ENCODE peak calls at places on chromosome 5, in nine cellular contexts. L is mucosa of gallbladder; N is NCI-H1417; W is iris pigment epithelial cell; Z is nephron progenitor cell; K is H7; Y is stimulated activated effector memory CD8-positive, alpha-beta T cell treated with anti-CD3 and anti-CD28 coated beads, Interleukin-12 subunit alpha, Interleukin-12 subunit beta, amount 100 ng/mL, for 72 hours; G is endothelial cell; S is breast epithelium. E is an unnamed sample.
A peak's percentile ranks its signal among the peaks of the same experiment; 100 is the strongest.

GRCh38 chr5:148920646-148921288 is 94.4 kb downstream of the ADRB2 start:
- DNase-seq in L (no peak), N (no peak), W (no peak), Z (no peak), K (no peak), Y (no peak), G (no peak), S (no peak), E (no peak)

GRCh38 chr5:141850786-141851185 is 27.4 kb downstream of the PCDH1 start:
- DNase-seq in L (no peak), N (no peak), W (no peak), Z (no peak), K (peak; percentile 80), Y (no peak), G (no peak), S (no peak), E (no peak)

GRCh38 chr5:61817472-61818326 is 485.6 kb downstream of the ZSWIM6 start:
- DNase-seq in L (peak; percentile 56), N (peak; percentile 1), W (peak; percentile 54), Z (peak; percentile 46), K (peak; percentile 43), Y (no peak), G (peak; percentile 52), S (no peak), E (no peak)

GRCh38 chr5:51279983-51280382 is 103.3 kb upstream of the ISL1 start:
- DNase-seq in L (no peak), N (peak; percentile 24), W (no peak), Z (no peak), K (no peak), Y (no peak), G (no peak), S (no peak), E (no peak)

GRCh38 chr5:126589536-126590297 is 5.3 kb downstream of the ALDH7A1 start:
- DNase-seq in L (no peak), N (no peak), W (no peak), Z (no peak), K (no peak), Y (no peak), G (no peak), S (no peak), E (no peak)

GRCh38 chr5:100691545-100691944 is 156.4 kb downstream of the FAM174A start:
- DNase-seq in L (no peak), N (no peak), W (peak; percentile 83), Z (no peak), K (no peak), Y (no peak), G (no peak), S (no peak), E (no peak)

GRCh38 chr5:177508217-177508611 is 1.4 kb downstream of the DOK3 start:
- DNase-seq in L (no peak), N (no peak), W (no peak), Z (no peak), K (no peak), Y (no peak), G (no peak), S (no peak), E (no peak)

GRCh38 chr5:91469517-91470165 is 86.5 kb upstream of the ARRDC3 start:
- DNase-seq in L (peak; percentile 16), N (no peak), W (peak; percentile 12), Z (no peak), K (no peak), Y (no peak), G (no peak), S (no peak), E (no peak)

GRCh38 chr5:131899686-131900085 is 45.8 kb downstream of the MEIKIN start:
- DNase-seq in L (no peak), N (no peak), W (peak; percentile 17), Z (no peak), K (no peak), Y (no peak), G (no peak), S (no peak), E (no peak)

GRCh38 chr5:7876867-7877266 is 7.9 kb downstream of the MTRR start:
- DNase-seq in L (no peak), N (no peak), W (peak; percentile 64), Z (no peak), K (no peak), Y (no peak), G (no peak), S (no peak), E (no peak)

GRCh38 chr5:133110709-133111108 is 58.9 kb downstream of the HSPA4 start:
- DNase-seq in L (no peak), N (no peak), W (no peak), Z (no peak), K (no peak), Y (peak; percentile 46), G (no peak), S (no peak), E (no peak)

GRCh38 chr5:107134931-107135330 is 535.8 kb downstream of the EFNA5 start:
- DNase-seq in L (no peak), N (no peak), W (peak; percentile 21), Z (no peak), K (no peak), Y (no peak), G (no peak), S (no peak), E (no peak)

GRCh38 chr5:133287500-133287899 is 235.7 kb downstream of the HSPA4 start:
- DNase-seq in L (no peak), N (peak; percentile 8), W (peak; percentile 46), Z (peak; percentile 62), K (peak; percentile 80), Y (no peak), G (peak; percentile 60), S (no peak), E (peak; percentile 52)

GRCh38 chr5:141383345-141383744 is 803 bp downstream of the PCDHGA7 start:
- DNase-seq in L (no peak), N (no peak), W (no peak), Z (no peak), K (peak; percentile 28), Y (no peak), G (no peak), S (no peak), E (no peak)

GRCh38 chr5:96335873-96336272 is 97.2 kb downstream of the PCSK1 start:
- DNase-seq in L (no peak), N (no peak), W (peak; percentile 60), Z (no peak), K (no peak), Y (no peak), G (no peak), S (no peak), E (no peak)

GRCh38 chr5:763397-763796 is 21.1 kb downstream of the ZDHHC11B start:
- DNase-seq in L (no peak), N (no peak), W (no peak), Z (no peak), K (peak; percentile 42), Y (peak; percentile 15), G (no peak), S (no peak), E (no peak)

GRCh38 chr5:93252165-93252564 is 328.9 kb downstream of the NR2F1-AS1 start:
- DNase-seq in L (no peak), N (no peak), W (peak; percentile 20), Z (no peak), K (no peak), Y (no peak), G (no peak), S (no peak), E (no peak)

GRCh38 chr5:78162253-78162862 is 132.1 kb downstream of the AP3B1 start:
- DNase-seq in L (no peak), N (peak; percentile 31), W (peak; percentile 34), Z (peak; percentile 8), K (peak; percentile 14), Y (no peak), G (peak; percentile 31), S (no peak), E (no peak)

GRCh38 chr5:51632794-51633193 is 249.5 kb downstream of the ISL1 start:
- DNase-seq in L (no peak), N (no peak), W (no peak), Z (no peak), K (no peak), Y (no peak), G (no peak), S (no peak), E (no peak)

GRCh38 chr5:5295361-5295760 is 127.1 kb upstream of the ICE1 start:
- DNase-seq in L (no peak), N (no peak), W (no peak), Z (no peak), K (no peak), Y (no peak), G (no peak), S (no peak), E (no peak)

GRCh38 chr5:26259081-26259480 is 779.3 kb downstream of the CDH9 start:
- DNase-seq in L (no peak), N (peak; percentile 13), W (no peak), Z (no peak), K (no peak), Y (no peak), G (no peak), S (no peak), E (no peak)

GRCh38 chr5:133245191-133246052 is 193.6 kb downstream of the HSPA4 start:
- DNase-seq in L (no peak), N (peak; percentile 28), W (peak; percentile 96), Z (no peak), K (peak; percentile 76), Y (no peak), G (no peak), S (no peak), E (no peak)

GRCh38 chr5:18197734-18198133 is 563.5 kb downstream of the TAF11L14 start:
- DNase-seq in L (no peak), N (no peak), W (no peak), Z (no peak), K (no peak), Y (no peak), G (no peak), S (no peak), E (no peak)

GRCh38 chr5:131221888-131222287 is 42.0 kb upstream of the CDC42SE2 start:
- DNase-seq in L (no peak), N (no peak), W (peak; percentile 60), Z (no peak), K (no peak), Y (no peak), G (no peak), S (no peak), E (no peak)

GRCh38 chr5:154301726-154302125 is 111.2 kb downstream of the GALNT10 start:
- DNase-seq in L (no peak), N (no peak), W (no peak), Z (no peak), K (no peak), Y (no peak), G (no peak), S (no peak), E (no peak)

GRCh38 chr5:112776301-112776856 is 38.7 kb downstream of the APC start:
- DNase-seq in L (no peak), N (no peak), W (peak; percentile 93), Z (no peak), K (no peak), Y (no peak), G (no peak), S (no peak), E (no peak)

GRCh38 chr5:154358410-154359221 is 87.2 kb upstream of the SAP30L start:
- DNase-seq in L (no peak), N (peak; percentile 62), W (peak; percentile 37), Z (no peak), K (no peak), Y (no peak), G (no peak), S (no peak), E (no peak)

GRCh38 chr5:57538341-57538955 is 55.8 kb upstream of the ACTBL2 start:
- DNase-seq in L (no peak), N (no peak), W (peak; percentile 66), Z (no peak), K (no peak), Y (no peak), G (no peak), S (no peak), E (no peak)

GRCh38 chr5:1517838-1518237 is 5.9 kb downstream of the LPCAT1 start:
- DNase-seq in L (no peak), N (no peak), W (no peak), Z (no peak), K (peak; percentile 35), Y (no peak), G (no peak), S (peak; percentile 45), E (peak; percentile 45)

GRCh38 chr5:53503819-53504218 is 23.4 kb downstream of the FST start:
- DNase-seq in L (no peak), N (no peak), W (peak; percentile 12), Z (no peak), K (no peak), Y (no peak), G (no peak), S (no peak), E (no peak)

GRCh38 chr5:151523335-151523734 is 67.8 kb downstream of the FAT2 start:
- DNase-seq in L (no peak), N (peak; percentile 3), W (peak; percentile 67), Z (peak; percentile 27), K (peak; percentile 84), Y (peak; percentile 60), G (peak; percentile 56), S (no peak), E (no peak)

E was measured in left lobe of liver.